ENCODE peak calls at places on chromosomes 1 and 21, in eight cellular contexts. One of them, this sample, is unnamed.

GRCh38 chr1:162631546-162632233 is 574 bp upstream of the DDR2 start:
- DNase-seq in endothelial cell of umbilical vein: peak; percentile 63
- DNase-seq in activated naive CD4-positive, alpha-beta T cell treated with Interleukin-2 at 50 U/mL for 16 hours: no peak
- DNase-seq in hypothalamus: no peak
- DNase-seq in occipital lobe: no peak
- DNase-seq in IMR-90: peak; percentile 77
- DNase-seq in HEK293T: peak; percentile 65
- DNase-seq in activated T-helper 1 cell treated with anti-CD3 and anti-CD28 coated beads, Interleukin-2, amount 50 U/mL, for 16 hours: no peak
- DNase-seq in this sample: no peak

GRCh38 chr1:43952731-43953350 is 6.1 kb downstream of the IPO13 start:
- DNase-seq in endothelial cell of umbilical vein: no peak
- DNase-seq in activated naive CD4-positive, alpha-beta T cell treated with Interleukin-2 at 50 U/mL for 16 hours: no peak
- DNase-seq in hypothalamus: no peak
- DNase-seq in occipital lobe: no peak
- DNase-seq in IMR-90: no peak
- DNase-seq in HEK293T: no peak
- DNase-seq in activated T-helper 1 cell treated with anti-CD3 and anti-CD28 coated beads, Interleukin-2, amount 50 U/mL, for 16 hours: no peak
- DNase-seq in this sample: no peak

GRCh38 chr1:158930504-158930903 is 848 bp upstream of the PYHIN1 start:
- DNase-seq in endothelial cell of umbilical vein: no peak
- DNase-seq in activated naive CD4-positive, alpha-beta T cell treated with Interleukin-2 at 50 U/mL for 16 hours: peak; percentile 30
- DNase-seq in hypothalamus: no peak
- DNase-seq in occipital lobe: no peak
- DNase-seq in IMR-90: no peak
- DNase-seq in HEK293T: no peak
- DNase-seq in activated T-helper 1 cell treated with anti-CD3 and anti-CD28 coated beads, Interleukin-2, amount 50 U/mL, for 16 hours: no peak
- DNase-seq in this sample: no peak

GRCh38 chr1:95084317-95085176 is 11.8 kb upstream of the ALG14 start:
- DNase-seq in endothelial cell of umbilical vein: peak; percentile 39
- DNase-seq in activated naive CD4-positive, alpha-beta T cell treated with Interleukin-2 at 50 U/mL for 16 hours: peak; percentile 9
- DNase-seq in hypothalamus: no peak
- DNase-seq in occipital lobe: no peak
- DNase-seq in IMR-90: peak; percentile 21
- DNase-seq in HEK293T: peak; percentile 67
- DNase-seq in activated T-helper 1 cell treated with anti-CD3 and anti-CD28 coated beads, Interleukin-2, amount 50 U/mL, for 16 hours: no peak
- DNase-seq in this sample: no peak

GRCh38 chr1:23169727-23170335 is 1.2 kb upstream of the LUZP1 start:
- DNase-seq in endothelial cell of umbilical vein: peak; percentile 91
- DNase-seq in activated naive CD4-positive, alpha-beta T cell treated with Interleukin-2 at 50 U/mL for 16 hours: no peak
- DNase-seq in hypothalamus: no peak
- DNase-seq in occipital lobe: peak; percentile 57
- DNase-seq in IMR-90: peak; percentile 72
- DNase-seq in HEK293T: peak; percentile 37
- DNase-seq in activated T-helper 1 cell treated with anti-CD3 and anti-CD28 coated beads, Interleukin-2, amount 50 U/mL, for 16 hours: no peak
- DNase-seq in this sample: peak; percentile 87

GRCh38 chr1:232249335-232249734 is 380.6 kb downstream of the SIPA1L2 start:
- DNase-seq in endothelial cell of umbilical vein: no peak
- DNase-seq in activated naive CD4-positive, alpha-beta T cell treated with Interleukin-2 at 50 U/mL for 16 hours: no peak
- DNase-seq in hypothalamus: no peak
- DNase-seq in occipital lobe: no peak
- DNase-seq in IMR-90: no peak
- DNase-seq in HEK293T: no peak
- DNase-seq in activated T-helper 1 cell treated with anti-CD3 and anti-CD28 coated beads, Interleukin-2, amount 50 U/mL, for 16 hours: no peak
- DNase-seq in this sample: no peak

GRCh38 chr1:85334962-85335361 is 58.5 kb upstream of the BCL10 start:
- DNase-seq in endothelial cell of umbilical vein: no peak
- DNase-seq in activated naive CD4-positive, alpha-beta T cell treated with Interleukin-2 at 50 U/mL for 16 hours: no peak
- DNase-seq in hypothalamus: no peak
- DNase-seq in occipital lobe: no peak
- DNase-seq in IMR-90: peak; percentile 62
- DNase-seq in HEK293T: no peak
- DNase-seq in activated T-helper 1 cell treated with anti-CD3 and anti-CD28 coated beads, Interleukin-2, amount 50 U/mL, for 16 hours: no peak
- DNase-seq in this sample: no peak

GRCh38 chr1:941588-942383 is 17.3 kb downstream of the NOC2L start:
- DNase-seq in endothelial cell of umbilical vein: peak; percentile 16
- DNase-seq in activated naive CD4-positive, alpha-beta T cell treated with Interleukin-2 at 50 U/mL for 16 hours: peak; percentile 36
- DNase-seq in hypothalamus: no peak
- DNase-seq in occipital lobe: no peak
- DNase-seq in IMR-90: peak; percentile 51
- DNase-seq in HEK293T: peak; percentile 85
- DNase-seq in activated T-helper 1 cell treated with anti-CD3 and anti-CD28 coated beads, Interleukin-2, amount 50 U/mL, for 16 hours: no peak
- DNase-seq in this sample: peak; percentile 85

GRCh38 chr1:25619101-25619890 is 2.7 kb downstream of the MAN1C1 start:
- DNase-seq in endothelial cell of umbilical vein: peak; percentile 32
- DNase-seq in activated naive CD4-positive, alpha-beta T cell treated with Interleukin-2 at 50 U/mL for 16 hours: peak; percentile 56
- DNase-seq in hypothalamus: peak; percentile 11
- DNase-seq in occipital lobe: peak; percentile 45
- DNase-seq in IMR-90: peak; percentile 14
- DNase-seq in HEK293T: peak; percentile 66
- DNase-seq in activated T-helper 1 cell treated with anti-CD3 and anti-CD28 coated beads, Interleukin-2, amount 50 U/mL, for 16 hours: no peak
- DNase-seq in this sample: no peak

GRCh38 chr21:38804617-38805281 is 980 bp upstream of the ETS2 start:
- DNase-seq in endothelial cell of umbilical vein: peak; percentile 72
- DNase-seq in activated naive CD4-positive, alpha-beta T cell treated with Interleukin-2 at 50 U/mL for 16 hours: peak; percentile 45
- DNase-seq in hypothalamus: no peak
- DNase-seq in occipital lobe: peak; percentile 55
- DNase-seq in IMR-90: peak; percentile 54
- DNase-seq in HEK293T: no peak
- DNase-seq in activated T-helper 1 cell treated with anti-CD3 and anti-CD28 coated beads, Interleukin-2, amount 50 U/mL, for 16 hours: no peak
- DNase-seq in this sample: peak; percentile 88

GRCh38 chr21:41068411-41069304 is 99.3 kb upstream of the BACE2 start:
- DNase-seq in endothelial cell of umbilical vein: peak; percentile 30
- DNase-seq in activated naive CD4-positive, alpha-beta T cell treated with Interleukin-2 at 50 U/mL for 16 hours: peak; percentile 62
- DNase-seq in hypothalamus: peak; percentile 25
- DNase-seq in occipital lobe: peak; percentile 76
- DNase-seq in IMR-90: peak; percentile 23
- DNase-seq in HEK293T: peak; percentile 78
- DNase-seq in activated T-helper 1 cell treated with anti-CD3 and anti-CD28 coated beads, Interleukin-2, amount 50 U/mL, for 16 hours: peak; percentile 29
- DNase-seq in this sample: peak; percentile 80

This sample was measured in ascending aorta.